ENCODE peak calls at places on chromosomes 11 and 22, in eight cellular contexts. Q is stomach, I is H1, J is GM12878, C is suprapubic skin, V is HL-60, A is upper lobe of left lung, U is HepG2. D is an unnamed sample.

GRCh38 chr22:46076651-46077339 is 73.5 kb upstream of the PPARA start:
- DNase-seq in C (peak), A (peak), V (no peak), J (no peak), U (no peak), Q (peak), I (no peak), D (peak)

GRCh38 chr22:47610766-47611165 is 848.3 kb downstream of the TBC1D22A start:
- DNase-seq in U (no peak), A (no peak), J (no peak), C (no peak), V (no peak), Q (no peak), I (no peak), D (no peak)

GRCh38 chr22:31625661-31626426 is 36.2 kb downstream of the PISD start:
- DNase-seq in Q (peak), U (no peak), A (peak), J (no peak), C (no peak), V (no peak), I (no peak), D (peak)

GRCh38 chr11:8442301-8442700 is 151.7 kb downstream of the STK33 start:
- DNase-seq in U (peak), J (no peak), C (no peak), I (no peak), Q (no peak), V (no peak), A (no peak), D (no peak)

GRCh38 chr22:45742866-45743450 is 71.3 kb downstream of the ATXN10 start:
- DNase-seq in U (peak), V (peak), A (no peak), I (no peak), J (no peak), C (no peak), Q (peak), D (no peak)

GRCh38 chr11:129364143-129364654 is 11.4 kb upstream of the BARX2 start:
- DNase-seq in A (peak), J (peak), Q (peak), I (peak), C (no peak), U (peak), V (peak), D (peak)

GRCh38 chr11:72141066-72141465 is 5.5 kb downstream of the FOLR3 start:
- DNase-seq in Q (no peak), A (no peak), V (no peak), C (no peak), J (no peak), U (no peak), I (no peak), D (no peak)

GRCh38 chr11:47408598-47409439 is 429 bp downstream of the SLC39A13 start:
- DNase-seq in Q (peak), I (no peak), A (peak), U (no peak), J (no peak), C (peak), V (no peak), D (peak)

GRCh38 chr22:45911601-45912271 is 65.2 kb downstream of the WNT7B start:
- DNase-seq in V (peak), A (peak), U (peak), C (no peak), Q (peak), I (no peak), J (no peak), D (no peak)

GRCh38 chr11:34157163-34157562 is 51.7 kb downstream of the NAT10 start:
- DNase-seq in C (no peak), U (no peak), A (no peak), V (no peak), Q (no peak), J (no peak), I (no peak), D (no peak)

GRCh38 chr11:33172996-33173395 is 11.7 kb upstream of the CSTF3 start:
- DNase-seq in A (no peak), Q (no peak), C (no peak), U (peak), V (no peak), I (no peak), J (no peak), D (no peak)

GRCh38 chr11:34223021-34223813 is 117.8 kb downstream of the NAT10 start:
- DNase-seq in C (peak), I (no peak), U (no peak), J (no peak), V (no peak), Q (no peak), A (no peak), D (peak)

GRCh38 chr22:46055851-46056168 is 78.8 kb upstream of the WNT7B start:
- DNase-seq in Q (no peak), J (no peak), I (no peak), U (no peak), A (no peak), C (no peak), V (no peak), D (no peak)

GRCh38 chr11:134474942-134475341 is 62.9 kb upstream of the B3GAT1 start:
- DNase-seq in I (no peak), J (no peak), C (no peak), V (no peak), A (no peak), Q (no peak), U (no peak), D (no peak)

GRCh38 chr11:18650859-18651557 is 16.9 kb upstream of the SPTY2D1 start:
- DNase-seq in A (peak), U (peak), I (peak), J (peak), Q (peak), C (no peak), V (peak), D (no peak)

GRCh38 chr11:116563028-116563712 is 209.6 kb downstream of the BUD13 start:
- DNase-seq in A (no peak), C (no peak), Q (no peak), U (peak), I (no peak), J (no peak), V (no peak), D (no peak)

DNA sequence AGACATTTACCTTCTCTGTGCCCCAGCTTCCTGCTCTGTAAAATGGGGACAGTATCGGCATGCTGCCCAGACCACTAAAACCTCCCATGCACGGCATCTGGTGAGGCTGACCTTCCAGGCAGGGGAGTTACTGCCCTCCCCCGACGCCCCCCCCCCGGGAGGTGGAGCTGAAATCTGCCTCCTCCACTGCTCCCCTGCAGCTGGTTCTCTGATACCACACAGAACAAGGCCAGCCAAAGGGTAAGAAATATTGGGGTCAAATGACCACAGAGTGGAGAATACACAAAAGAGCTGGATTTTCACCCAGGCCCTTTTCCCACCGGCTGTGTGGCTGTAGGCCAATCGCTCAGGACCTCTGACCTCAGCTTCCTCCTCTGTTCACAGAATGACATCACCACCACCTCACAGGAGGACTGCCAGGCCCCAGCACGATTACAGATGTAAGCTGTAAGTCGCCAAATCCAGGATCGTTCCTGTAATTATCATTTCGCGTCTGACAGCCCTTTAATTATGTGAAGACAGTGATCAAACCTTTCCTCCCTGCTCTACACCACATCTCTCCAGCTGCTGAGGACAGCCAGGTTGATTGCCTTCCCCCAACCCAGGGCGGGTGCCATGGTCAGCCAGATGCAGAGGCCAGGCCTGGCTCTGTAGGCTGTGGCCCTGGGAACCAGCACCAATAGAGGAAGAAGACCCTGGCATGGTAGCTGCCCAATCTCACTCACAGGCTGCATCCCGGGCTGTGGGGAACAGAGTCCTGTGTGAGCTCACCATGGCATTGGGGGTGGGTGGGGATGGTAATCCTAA is 35.7 kb upstream of the KLHL35 start:
- DNase-seq in A (peak), Q (peak), C (no peak), U (no peak), J (no peak), I (no peak), V (no peak), D (peak)
- TF ChIP-seq POLR2AphosphoS5 in A (peak), Q (no peak), C (no peak), U (no peak), J (no peak), I (no peak), V (no peak), D (no peak)

DNA sequence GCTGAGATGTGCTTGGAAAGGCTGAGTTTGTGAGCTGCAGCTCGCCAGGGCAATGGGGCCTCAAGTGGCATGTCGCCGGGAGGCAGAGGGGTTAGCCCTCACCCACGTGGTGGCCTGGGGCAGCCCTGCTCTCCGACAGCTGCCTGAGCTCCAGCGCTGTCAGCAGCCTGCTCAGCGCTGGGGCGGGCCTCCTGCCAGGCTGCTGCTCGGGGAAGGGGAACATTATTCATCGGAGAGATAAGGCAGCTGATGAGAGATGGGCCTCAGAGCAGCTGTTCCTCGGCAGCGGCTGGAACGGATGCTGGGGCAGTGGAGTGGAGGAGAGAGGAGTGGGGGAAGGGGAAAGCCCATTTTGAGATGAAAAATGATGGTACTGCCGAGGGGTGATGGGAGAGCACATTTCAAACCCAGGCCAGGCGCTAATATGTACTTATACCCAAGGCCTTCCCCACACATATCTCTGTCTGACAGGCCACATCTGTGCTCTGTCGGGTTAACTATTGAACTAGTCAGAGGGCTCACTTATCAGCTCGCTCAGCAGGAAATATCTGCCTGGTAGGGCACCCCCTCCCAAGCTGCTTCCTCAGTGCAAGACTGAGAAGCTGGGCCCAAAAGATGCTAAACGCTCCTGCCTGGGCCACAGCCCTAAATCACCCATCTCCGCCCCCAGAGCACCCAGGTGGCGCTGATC is 79.5 kb downstream of the TIMP3 start:
- DNase-seq in J (no peak), U (no peak), A (peak), V (no peak), I (no peak), C (no peak), Q (peak), D (peak)
- H3K27ac ChIP-seq in J (no peak), U (no peak), A (no peak), V (no peak), I (no peak), C (no peak), Q (peak), D (no peak)

GRCh38 chr11:102494216-102494615 is 36.3 kb downstream of the MMP7 start:
- DNase-seq in Q (peak), A (no peak), V (no peak), J (no peak), I (no peak), U (peak), C (no peak), D (no peak)
- TF ChIP-seq POLR2AphosphoS5 in Q (no peak), A (no peak), V (no peak), J (no peak), I (no peak), U (no peak), C (no peak), D (no peak)

GRCh38 chr11:73976451-73977151 is 6.0 kb downstream of the UCP2 start:
- DNase-seq in U (no peak), I (no peak), A (no peak), J (no peak), C (no peak), V (peak), Q (no peak), D (peak)
- H3K27ac ChIP-seq in U (no peak), I (no peak), A (no peak), J (no peak), C (no peak), V (no peak), Q (no peak), D (no peak)

GRCh38 chr11:688681-689080 is 6.3 kb downstream of the DEAF1 start:
- DNase-seq in J (no peak), V (no peak), C (no peak), A (no peak), U (no peak), I (no peak), Q (no peak), D (no peak)

GRCh38 chr11:691710-692590 is 3.1 kb downstream of the DEAF1 start:
- DNase-seq in V (no peak), I (no peak), U (no peak), A (no peak), J (no peak), Q (no peak), C (no peak), D (no peak)

GRCh38 chr11:690738-691633 is 4.0 kb downstream of the DEAF1 start:
- DNase-seq in J (no peak), A (no peak), U (no peak), V (no peak), I (no peak), Q (no peak), C (no peak), D (no peak)

GRCh38 chr11:687751-688150 is 7.3 kb downstream of the DEAF1 start:
- DNase-seq in Q (no peak), I (no peak), J (no peak), V (no peak), A (no peak), C (no peak), U (no peak), D (no peak)

GRCh38 chr11:689630-690029 is 5.4 kb downstream of the DEAF1 start:
- DNase-seq in J (no peak), I (no peak), A (no peak), V (no peak), C (no peak), U (no peak), Q (no peak), D (no peak)
- TF ChIP-seq POLR2AphosphoS5 in J (no peak), I (no peak), A (no peak), V (no peak), C (no peak), U (no peak), Q (no peak), D (no peak)

DNA sequence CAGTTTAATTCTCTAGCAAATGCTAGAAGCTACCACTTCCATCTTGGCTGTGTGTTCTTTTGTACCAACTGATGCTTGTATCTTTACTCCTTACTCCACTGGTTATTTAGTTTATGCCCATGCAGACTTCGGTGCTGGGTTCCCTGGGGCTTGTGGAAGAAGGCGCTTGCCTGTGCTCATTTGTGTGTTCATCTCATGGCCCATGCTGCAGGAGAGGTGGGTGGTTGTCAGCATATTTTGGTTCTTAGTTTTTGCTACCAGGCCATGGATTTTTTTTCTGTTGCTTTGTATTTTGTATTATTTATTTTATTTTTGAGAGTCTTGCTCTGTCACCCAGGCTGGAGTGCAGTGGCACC is 22.4 kb downstream of the MICAL2 start:
- DNase-seq in A (no peak), V (no peak), C (no peak), U (no peak), Q (no peak), J (no peak), I (no peak), D (no peak)
- H3K27ac ChIP-seq in A (no peak), V (no peak), C (no peak), U (no peak), Q (no peak), J (no peak), I (no peak), D (peak)

GRCh38 chr11:76791861-76792260 is 8.7 kb downstream of the TSKU start:
- DNase-seq in J (no peak), U (peak), V (no peak), A (no peak), I (no peak), C (peak), Q (peak), D (peak)

GRCh38 chr11:76792505-76793264 is 9.5 kb downstream of the TSKU start:
- DNase-seq in C (no peak), V (no peak), J (no peak), U (no peak), Q (peak), A (peak), I (no peak), D (peak)

GRCh38 chr11:76793834-76794291 is 10.7 kb downstream of the TSKU start:
- DNase-seq in Q (peak), A (no peak), C (no peak), I (no peak), V (no peak), J (no peak), U (no peak), D (peak)

GRCh38 chr11:76794371-76795284 is 11.5 kb downstream of the TSKU start:
- DNase-seq in J (no peak), U (no peak), I (no peak), Q (no peak), V (no peak), A (no peak), C (no peak), D (peak)

GRCh38 chr11:76793391-76793811 is 10.2 kb downstream of the TSKU start:
- DNase-seq in A (no peak), V (no peak), U (peak), C (no peak), I (no peak), J (no peak), Q (peak), D (peak)
- TF ChIP-seq POLR2AphosphoS5 in A (no peak), V (no peak), U (no peak), C (no peak), I (no peak), J (no peak), Q (no peak), D (no peak)

DNA sequence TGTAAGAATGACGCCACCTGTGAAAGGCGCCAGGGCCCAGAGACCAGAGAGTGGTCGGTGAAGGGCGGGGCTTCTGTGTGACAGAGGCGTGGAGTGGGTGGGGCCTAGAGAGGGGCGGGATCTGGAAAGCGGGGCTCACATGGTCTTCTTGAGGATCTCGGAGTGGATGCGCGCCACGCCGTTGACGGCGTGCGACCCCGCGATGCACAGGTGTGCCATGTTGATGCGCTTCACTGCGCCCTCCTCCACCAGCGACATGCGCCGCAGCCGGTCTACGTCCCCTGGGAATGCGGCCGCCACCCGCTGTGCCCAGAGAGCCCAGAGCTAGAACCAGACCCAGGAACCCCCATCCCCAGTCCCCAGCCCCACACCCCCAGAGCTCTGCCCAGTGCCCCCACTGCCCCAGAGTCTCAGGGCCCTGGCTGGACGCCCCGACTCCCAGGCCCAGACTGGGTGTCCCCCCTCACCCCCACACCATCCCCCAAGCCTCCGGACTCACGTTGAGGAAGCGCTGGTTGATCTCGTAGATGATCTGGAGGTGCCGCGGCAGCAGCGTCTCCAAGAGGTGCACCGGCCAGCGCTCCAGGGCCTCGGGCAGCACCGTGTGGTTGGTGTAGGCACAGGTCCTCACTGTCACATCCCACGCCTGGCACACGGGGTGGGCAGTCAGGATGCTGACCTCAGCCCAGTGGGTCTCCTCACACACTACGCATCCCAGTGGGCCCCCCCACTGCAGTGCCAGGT is 6.2 kb downstream of the PYGM start:
- DNase-seq in J (no peak), Q (no peak), C (no peak), U (no peak), V (no peak), A (peak), I (no peak), D (peak)
- H3K27ac ChIP-seq in J (no peak), Q (no peak), C (no peak), U (no peak), V (no peak), A (no peak), I (no peak), D (no peak)

GRCh38 chr11:25038131-25038530 is 541.3 kb downstream of the LUZP2 start:
- DNase-seq in V (no peak), I (no peak), C (no peak), J (no peak), U (no peak), Q (no peak), A (no peak), D (no peak)
- TF ChIP-seq POLR2AphosphoS5 in V (no peak), I (no peak), C (no peak), J (no peak), U (no peak), Q (no peak), A (no peak), D (no peak)